ENCODE peak calls at places on chromosome 21, in ten cellular contexts. I is hypothalamus; X is stimulated activated CD8-positive, alpha-beta memory T cell treated with anti-CD3 and anti-CD28 coated beads, Interleukin-15, amount 100 ng/mL, for 24 hours; N is stimulated activated CD4-positive, alpha-beta T cell treated with anti-CD3 and anti-CD28 coated beads, Interleukin-15, amount 100 ng/mL, for 1 hour; L is adipocyte; H is NCI-H1105; W is HuH-7; A is activated T-cell treated with anti-CD3 and anti-CD28 coated beads, Interleukin-2, amount 50 U/mL, for 72 hours; M is lung; T is endothelial cell of umbilical vein. Q is an unnamed sample.

GRCh38 chr21:28822882-28823335 is 169.8 kb downstream of the LTN1 start:
- DNase-seq in I (no peak), X (no peak), N (no peak), L (peak; percentile 87), H (no peak), W (peak; percentile 17), A (no peak), M (no peak), T (peak; percentile 70), Q (no peak)

GRCh38 chr21:36456714-36457399 is 23.1 kb downstream of the CLDN14 start:
- DNase-seq in I (no peak), X (no peak), N (no peak), L (peak; percentile 22), H (no peak), W (no peak), A (no peak), M (no peak), T (peak; percentile 98), Q (no peak)

GRCh38 chr21:39666026-39666425 is 53.3 kb downstream of the B3GALT5 start:
- DNase-seq in I (no peak), X (no peak), N (no peak), L (no peak), H (no peak), W (no peak), A (no peak), M (no peak), T (no peak), Q (no peak)

GRCh38 chr21:45304945-45305344 is 17.2 kb upstream of the POFUT2 start:
- DNase-seq in I (no peak), X (no peak), N (peak; percentile 18), L (no peak), H (no peak), W (no peak), A (no peak), M (no peak), T (no peak), Q (no peak)

GRCh38 chr21:45534591-45535331 is 7.5 kb downstream of the SLC19A1 start:
- DNase-seq in I (peak; percentile 63), X (no peak), N (no peak), L (no peak), H (peak; percentile 4), W (no peak), A (no peak), M (no peak), T (peak; percentile 42), Q (no peak)

GRCh38 chr21:42630626-42631025 is 22.8 kb upstream of the PDE9A start:
- DNase-seq in I (no peak), X (no peak), N (no peak), L (no peak), H (no peak), W (no peak), A (no peak), M (no peak), T (no peak), Q (no peak)

GRCh38 chr21:26842976-26843911 is 2.0 kb downstream of the ADAMTS1 start:
- DNase-seq in I (peak; percentile 84), X (no peak), N (no peak), L (peak; percentile 98), H (no peak), W (peak; percentile 68), A (peak; percentile 16), M (peak; percentile 89), T (peak; percentile 94), Q (no peak)

GRCh38 chr21:39051561-39051949 is 131.7 kb downstream of the PSMG1 start:
- DNase-seq in I (no peak), X (no peak), N (no peak), L (no peak), H (no peak), W (no peak), A (no peak), M (no peak), T (no peak), Q (no peak)

GRCh38 chr21:45994086-45994661 is 12.6 kb downstream of the COL6A1 start:
- DNase-seq in I (no peak), X (no peak), N (no peak), L (no peak), H (no peak), W (no peak), A (no peak), M (no peak), T (no peak), Q (no peak)

GRCh38 chr21:38813554-38813953 is 7.8 kb downstream of the ETS2 start:
- DNase-seq in I (no peak), X (no peak), N (no peak), L (no peak), H (peak; percentile 30), W (no peak), A (no peak), M (no peak), T (no peak), Q (no peak)

GRCh38 chr21:44711327-44712202 is at the start of gene TSPEAR:
- DNase-seq in I (no peak), X (no peak), N (no peak), L (no peak), H (peak; percentile 55), W (no peak), A (no peak), M (no peak), T (no peak), Q (no peak)

GRCh38 chr21:36773111-36773510 is 74.2 kb downstream of the SIM2 start:
- DNase-seq in I (peak; percentile 44), X (no peak), N (no peak), L (peak; percentile 75), H (peak; percentile 54), W (no peak), A (no peak), M (peak; percentile 68), T (peak; percentile 26), Q (no peak)

GRCh38 chr21:32708069-32708468 is 19.7 kb downstream of the SYNJ1 start:
- DNase-seq in I (no peak), X (no peak), N (no peak), L (no peak), H (no peak), W (no peak), A (no peak), M (no peak), T (peak; percentile 89), Q (no peak)

GRCh38 chr21:37862536-37862935 is 53.7 kb downstream of the KCNJ6 start:
- DNase-seq in I (no peak), X (no peak), N (no peak), L (peak; percentile 48), H (peak; percentile 12), W (no peak), A (no peak), M (no peak), T (peak; percentile 9), Q (peak; percentile 33)

GRCh38 chr21:45880097-45881068 is 101.2 kb upstream of the COL6A1 start:
- DNase-seq in I (peak; percentile 47), X (peak; percentile 42), N (no peak), L (peak; percentile 62), H (peak; percentile 23), W (peak; percentile 76), A (peak; percentile 79), M (peak; percentile 69), T (peak; percentile 44), Q (peak; percentile 74)

GRCh38 chr21:45877821-45878469 is 103.6 kb upstream of the COL6A1 start:
- DNase-seq in I (no peak), X (no peak), N (no peak), L (peak; percentile 17), H (no peak), W (no peak), A (no peak), M (no peak), T (no peak), Q (no peak)

GRCh38 chr21:28767523-28767922 is 225.2 kb downstream of the LTN1 start:
- DNase-seq in I (no peak), X (no peak), N (no peak), L (no peak), H (no peak), W (no peak), A (peak; percentile 39), M (no peak), T (no peak), Q (no peak)

GRCh38 chr21:32330784-32331311 is 32.2 kb downstream of the MRAP start:
- DNase-seq in I (no peak), X (no peak), N (no peak), L (no peak), H (no peak), W (peak; percentile 44), A (no peak), M (no peak), T (no peak), Q (no peak)

GRCh38 chr21:45804809-45805313 is 161.3 kb downstream of the PCBP3 start:
- DNase-seq in I (no peak), X (no peak), N (no peak), L (no peak), H (no peak), W (no peak), A (no peak), M (no peak), T (no peak), Q (no peak)

GRCh38 chr21:18725653-18726052 is 322.1 kb upstream of the TMPRSS15 start:
- DNase-seq in I (no peak), X (no peak), N (no peak), L (no peak), H (no peak), W (no peak), A (no peak), M (no peak), T (no peak), Q (no peak)

GRCh38 chr21:18164933-18165332 is 79.7 kb upstream of the CHODL start:
- DNase-seq in I (no peak), X (no peak), N (no peak), L (no peak), H (no peak), W (peak; percentile 4), A (no peak), M (no peak), T (no peak), Q (no peak)

Q was measured in GM10248.